ENCODE peak calls at places on chromosomes 3 and 15, in four cellular contexts. One of them, this sample, is unnamed.

GRCh38 chr3:188230962-188231361 is 77.0 kb downstream of the LPP start:
- DNase-seq in ELF-1: no peak
- DNase-seq in glutamatergic neuron: no peak
- DNase-seq in aorta: no peak
- DNase-seq in this sample: peak

GRCh38 chr15:41713047-41713446 is 52.8 kb downstream of the MGA start:
- DNase-seq in glutamatergic neuron: no peak
- DNase-seq in aorta: no peak
- DNase-seq in ELF-1: no peak
- DNase-seq in this sample: no peak

GRCh38 chr15:84685304-84685703 is 27.3 kb upstream of the NMB start:
- DNase-seq in ELF-1: peak
- DNase-seq in glutamatergic neuron: peak
- DNase-seq in aorta: peak
- DNase-seq in this sample: peak

GRCh38 chr3:115658032-115658336 is 34.7 kb downstream of the GAP43 start:
- DNase-seq in glutamatergic neuron: no peak
- DNase-seq in aorta: no peak
- DNase-seq in ELF-1: no peak
- DNase-seq in this sample: no peak

GRCh38 chr3:106438916-106439315 is 570.1 kb upstream of the CBLB start:
- DNase-seq in aorta: no peak
- DNase-seq in glutamatergic neuron: no peak
- DNase-seq in ELF-1: no peak
- DNase-seq in this sample: no peak

GRCh38 chr3:119294402-119294888 is 262 bp downstream of the ARHGAP31 start:
- DNase-seq in ELF-1: peak
- DNase-seq in glutamatergic neuron: peak
- DNase-seq in aorta: peak
- DNase-seq in this sample: peak

GRCh38 chr3:173823911-173824460 is 426.4 kb downstream of the NLGN1 start:
- DNase-seq in aorta: no peak
- DNase-seq in glutamatergic neuron: no peak
- DNase-seq in ELF-1: no peak
- DNase-seq in this sample: no peak

GRCh38 chr15:84798436-84798946 is 18.7 kb upstream of the ALPK3 start:
- DNase-seq in ELF-1: no peak
- DNase-seq in glutamatergic neuron: no peak
- DNase-seq in aorta: no peak
- DNase-seq in this sample: no peak

GRCh38 chr3:11059090-11059798 is 66.7 kb downstream of the SLC6A1 start:
- DNase-seq in aorta: no peak
- DNase-seq in glutamatergic neuron: peak
- DNase-seq in ELF-1: peak
- DNase-seq in this sample: peak

GRCh38 chr3:140629351-140630137 is 48.3 kb upstream of the TRIM42 start:
- DNase-seq in aorta: no peak
- DNase-seq in glutamatergic neuron: no peak
- DNase-seq in ELF-1: no peak
- DNase-seq in this sample: peak

GRCh38 chr3:119084371-119085069 is 49.9 kb upstream of the IGSF11 start:
- DNase-seq in glutamatergic neuron: no peak
- DNase-seq in aorta: peak
- DNase-seq in ELF-1: no peak
- DNase-seq in this sample: peak

GRCh38 chr3:184133840-184134745 is 1.1 kb upstream of the EIF2B5 start:
- DNase-seq in aorta: peak
- DNase-seq in glutamatergic neuron: peak
- DNase-seq in ELF-1: peak
- DNase-seq in this sample: peak

GRCh38 chr3:154280161-154280560 is 44.1 kb downstream of the DHX36 start:
- DNase-seq in aorta: no peak
- DNase-seq in ELF-1: no peak
- DNase-seq in glutamatergic neuron: no peak
- DNase-seq in this sample: no peak

GRCh38 chr3:197292083-197293042 is 6.0 kb downstream of the DLG1 start:
- DNase-seq in aorta: no peak
- DNase-seq in ELF-1: no peak
- DNase-seq in glutamatergic neuron: no peak
- DNase-seq in this sample: no peak

GRCh38 chr15:97968380-97968779 is 7.9 kb downstream of the ARRDC4 start:
- DNase-seq in aorta: no peak
- DNase-seq in glutamatergic neuron: no peak
- DNase-seq in ELF-1: no peak
- DNase-seq in this sample: no peak